ENCODE peak calls at places on chromosomes 6 and 20, in six cellular contexts. N is head of caudate nucleus, C is fibroblast of villous mesenchyme, I is LHCN-M2, Z is GM04504, Q is iris pigment epithelial cell. P is an unnamed sample.

GRCh38 chr20:63781181-63781580 is 41.6 kb downstream of the SLC2A4RG start:
- DNase-seq in N (no peak), C (no peak), I (no peak), Z (no peak), Q (no peak), P (no peak)

GRCh38 chr6:140082867-140083297 is 708.4 kb upstream of the CITED2 start:
- DNase-seq in N (no peak), C (peak), I (peak), Z (peak), Q (peak), P (no peak)

GRCh38 chr6:6002005-6002808 is 4.5 kb downstream of the NRN1 start:
- DNase-seq in N (no peak), C (no peak), I (no peak), Z (no peak), Q (no peak), P (no peak)

GRCh38 chr6:116779569-116780164 is 14.1 kb upstream of the FAM162B start:
- DNase-seq in N (no peak), C (peak), I (peak), Z (no peak), Q (peak), P (no peak)

GRCh38 chr20:38962898-38963484 is 847 bp downstream of the DHX35 start:
- DNase-seq in N (no peak), C (no peak), I (no peak), Z (no peak), Q (no peak), P (no peak)

GRCh38 chr6:166775180-166775922 is 148.3 kb upstream of the RPS6KA2 start:
- DNase-seq in N (peak), C (peak), I (peak), Z (peak), Q (peak), P (peak)

GRCh38 chr6:4351857-4352669 is 216.7 kb upstream of the ECI2 start:
- DNase-seq in N (peak), C (peak), I (peak), Z (peak), Q (peak), P (peak)

GRCh38 chr20:5316188-5317158 is at the start of gene PROKR2:
- DNase-seq in N (no peak), C (peak), I (no peak), Z (no peak), Q (peak), P (no peak)

GRCh38 chr6:21785162-21785561 is 191.6 kb downstream of the SOX4 start:
- DNase-seq in N (no peak), C (no peak), I (no peak), Z (no peak), Q (no peak), P (no peak)

GRCh38 chr6:126258150-126258549 is 81.8 kb upstream of the CENPW start:
- DNase-seq in N (no peak), C (no peak), I (no peak), Z (no peak), Q (no peak), P (no peak)

GRCh38 chr6:129146836-129147366 is 264.0 kb downstream of the LAMA2 start:
- DNase-seq in N (no peak), C (no peak), I (no peak), Z (no peak), Q (no peak), P (no peak)

GRCh38 chr20:14673164-14673563 is 335.8 kb upstream of the FLRT3 start:
- DNase-seq in N (no peak), C (peak), I (no peak), Z (no peak), Q (peak), P (no peak)

GRCh38 chr6:152099816-152100618 is 292.5 kb downstream of the ESR1 start:
- DNase-seq in N (no peak), C (peak), I (peak), Z (no peak), Q (no peak), P (no peak)

GRCh38 chr6:76697585-76697984 is 625.1 kb upstream of the IMPG1 start:
- DNase-seq in N (no peak), C (peak), I (peak), Z (no peak), Q (peak), P (no peak)

GRCh38 chr6:11295969-11296368 is 63.5 kb upstream of the NEDD9 start:
- DNase-seq in N (no peak), C (no peak), I (no peak), Z (no peak), Q (no peak), P (no peak)

GRCh38 chr6:1679691-1680068 is 70.0 kb downstream of the FOXC1 start:
- DNase-seq in N (no peak), C (no peak), I (no peak), Z (no peak), Q (no peak), P (no peak)

GRCh38 chr6:20202070-20202658 is 10.1 kb downstream of the MBOAT1 start:
- DNase-seq in N (no peak), C (peak), I (peak), Z (no peak), Q (peak), P (peak)

GRCh38 chr6:161067749-161068148 is 76.2 kb downstream of the MAP3K4 start:
- DNase-seq in N (no peak), C (no peak), I (no peak), Z (no peak), Q (no peak), P (no peak)

GRCh38 chr6:136685540-136686108 is 106.7 kb downstream of the MAP3K5 start:
- DNase-seq in N (no peak), C (no peak), I (peak), Z (no peak), Q (no peak), P (no peak)

GRCh38 chr6:56552212-56553130 is 90.2 kb downstream of the DST start:
- DNase-seq in N (no peak), C (no peak), I (no peak), Z (no peak), Q (peak), P (no peak)

GRCh38 chr6:158545043-158545966 is 14.6 kb upstream of the TMEM181 start:
- DNase-seq in N (peak), C (no peak), I (no peak), Z (no peak), Q (no peak), P (no peak)

GRCh38 chr6:65637289-65638046 is 69.6 kb downstream of the EYS start:
- DNase-seq in N (no peak), C (no peak), I (no peak), Z (no peak), Q (no peak), P (no peak)

GRCh38 chr6:88166901-88167624 is 916 bp upstream of the CNR1 start:
- DNase-seq in N (peak), C (no peak), I (no peak), Z (no peak), Q (no peak), P (no peak)

GRCh38 chr6:165766457-165766856 is 103.4 kb upstream of the PDE10A start:
- DNase-seq in N (no peak), C (peak), I (no peak), Z (no peak), Q (peak), P (no peak)

GRCh38 chr6:6605873-6606272 is 17.4 kb downstream of the LY86 start:
- DNase-seq in N (no peak), C (no peak), I (no peak), Z (no peak), Q (no peak), P (no peak)

GRCh38 chr6:152697634-152698033 is at the start of gene MYCT1:
- DNase-seq in N (no peak), C (no peak), I (peak), Z (no peak), Q (peak), P (no peak)

P was measured in keratinocyte.